ENCODE peak calls at places on chromosomes 4 and X, in four cellular contexts. One of them, this sample, is unnamed.
A peak's percentile ranks its signal among the peaks of the same experiment; 100 is the strongest.

GRCh38 chr4:133960975-133961374 is 240.6 kb downstream of the PABPC4L start:
- DNase-seq in naive thymus-derived CD4-positive, alpha-beta T cell: no peak
- DNase-seq in KBM-7: no peak
- DNase-seq in ureter: no peak
- DNase-seq in this sample: no peak

GRCh38 chr4:95580226-95580625 is 31.5 kb upstream of the UNC5C start:
- DNase-seq in naive thymus-derived CD4-positive, alpha-beta T cell: no peak
- DNase-seq in KBM-7: no peak
- DNase-seq in ureter: no peak
- DNase-seq in this sample: no peak

GRCh38 chr4:84167579-84167978 is 331.5 kb downstream of the NKX6-1 start:
- DNase-seq in naive thymus-derived CD4-positive, alpha-beta T cell: no peak
- DNase-seq in KBM-7: no peak
- DNase-seq in ureter: no peak
- DNase-seq in this sample: no peak

GRCh38 chrX:41808042-41808441 is 84.1 kb downstream of the GPR82 start:
- DNase-seq in naive thymus-derived CD4-positive, alpha-beta T cell: no peak
- DNase-seq in KBM-7: no peak
- DNase-seq in ureter: no peak
- DNase-seq in this sample: no peak

GRCh38 chr4:179671609-179672008 is 2229.4 kb upstream of the AGA start:
- DNase-seq in naive thymus-derived CD4-positive, alpha-beta T cell: no peak
- DNase-seq in KBM-7: no peak
- DNase-seq in ureter: no peak
- DNase-seq in this sample: no peak

GRCh38 chr4:86670739-86671138 is 76.6 kb downstream of the PTPN13 start:
- DNase-seq in naive thymus-derived CD4-positive, alpha-beta T cell: no peak
- DNase-seq in KBM-7: no peak
- DNase-seq in ureter: no peak
- DNase-seq in this sample: no peak

GRCh38 chr4:12852338-12853307 is 631.5 kb downstream of the RAB28 start:
- DNase-seq in naive thymus-derived CD4-positive, alpha-beta T cell: no peak
- DNase-seq in KBM-7: peak; percentile 53
- DNase-seq in ureter: no peak
- DNase-seq in this sample: peak; percentile 59

GRCh38 chr4:158775091-158775651 is 6.3 kb downstream of the FNIP2 start:
- DNase-seq in naive thymus-derived CD4-positive, alpha-beta T cell: no peak
- DNase-seq in KBM-7: no peak
- DNase-seq in ureter: no peak
- DNase-seq in this sample: peak; percentile 81

GRCh38 chr4:99808260-99808857 is 8.3 kb upstream of the DAPP1 start:
- DNase-seq in naive thymus-derived CD4-positive, alpha-beta T cell: peak; percentile 62
- DNase-seq in KBM-7: peak; percentile 83
- DNase-seq in ureter: peak; percentile 69
- DNase-seq in this sample: no peak

GRCh38 chrX:134244043-134244442 is 7.1 kb downstream of the CCDC160 start:
- DNase-seq in naive thymus-derived CD4-positive, alpha-beta T cell: no peak
- DNase-seq in KBM-7: no peak
- DNase-seq in ureter: no peak
- DNase-seq in this sample: no peak

GRCh38 chrX:103446665-103447302 is 70.4 kb downstream of the BEX3 start:
- DNase-seq in naive thymus-derived CD4-positive, alpha-beta T cell: no peak
- DNase-seq in KBM-7: no peak
- DNase-seq in ureter: no peak
- DNase-seq in this sample: no peak

GRCh38 chr4:36394352-36394903 is 113.0 kb downstream of the DTHD1 start:
- DNase-seq in naive thymus-derived CD4-positive, alpha-beta T cell: peak; percentile 70
- DNase-seq in KBM-7: no peak
- DNase-seq in ureter: no peak
- DNase-seq in this sample: no peak

GRCh38 chrX:75155830-75156525 is at the start of gene ABCB7:
- DNase-seq in naive thymus-derived CD4-positive, alpha-beta T cell: peak; percentile 60
- DNase-seq in KBM-7: peak; percentile 88
- DNase-seq in ureter: peak; percentile 59
- DNase-seq in this sample: peak; percentile 70

GRCh38 chrX:87409113-87409841 is 108.3 kb upstream of the KLHL4 start:
- DNase-seq in naive thymus-derived CD4-positive, alpha-beta T cell: no peak
- DNase-seq in KBM-7: peak; percentile 39
- DNase-seq in ureter: peak; percentile 61
- DNase-seq in this sample: no peak

GRCh38 chr4:110850461-110851447 is 227.9 kb upstream of the PITX2 start:
- DNase-seq in naive thymus-derived CD4-positive, alpha-beta T cell: no peak
- DNase-seq in KBM-7: no peak
- DNase-seq in ureter: no peak
- DNase-seq in this sample: no peak

GRCh38 chr4:134777626-134778025 is 576.0 kb upstream of the PABPC4L start:
- DNase-seq in naive thymus-derived CD4-positive, alpha-beta T cell: no peak
- DNase-seq in KBM-7: no peak
- DNase-seq in ureter: no peak
- DNase-seq in this sample: no peak

GRCh38 chr4:1217366-1217765 is 31.6 kb downstream of the CTBP1 start:
- DNase-seq in naive thymus-derived CD4-positive, alpha-beta T cell: no peak
- DNase-seq in KBM-7: no peak
- DNase-seq in ureter: no peak
- DNase-seq in this sample: no peak

GRCh38 chrX:153487590-153488071 is 7.1 kb upstream of the BGN start:
- DNase-seq in naive thymus-derived CD4-positive, alpha-beta T cell: no peak
- DNase-seq in KBM-7: no peak
- DNase-seq in ureter: no peak
- DNase-seq in this sample: no peak

GRCh38 chr4:52081216-52081615 is 30.1 kb downstream of the SPATA18 start:
- DNase-seq in naive thymus-derived CD4-positive, alpha-beta T cell: no peak
- DNase-seq in KBM-7: no peak
- DNase-seq in ureter: no peak
- DNase-seq in this sample: no peak

GRCh38 chr4:82780398-82781231 is 18.0 kb downstream of the SCD5 start:
- DNase-seq in naive thymus-derived CD4-positive, alpha-beta T cell: no peak
- DNase-seq in KBM-7: peak; percentile 92
- DNase-seq in ureter: peak; percentile 79
- DNase-seq in this sample: peak; percentile 79

GRCh38 chrX:136147966-136148365 is 633 bp downstream of the FHL1 start:
- DNase-seq in naive thymus-derived CD4-positive, alpha-beta T cell: no peak
- DNase-seq in KBM-7: no peak
- DNase-seq in ureter: no peak
- DNase-seq in this sample: no peak

GRCh38 chr4:121764303-121764701 is 662 bp downstream of the SMIM43 start:
- DNase-seq in naive thymus-derived CD4-positive, alpha-beta T cell: no peak
- DNase-seq in KBM-7: no peak
- DNase-seq in ureter: no peak
- DNase-seq in this sample: no peak

GRCh38 chr4:93994175-93994994 is 165.8 kb downstream of the ATOH1 start:
- DNase-seq in naive thymus-derived CD4-positive, alpha-beta T cell: no peak
- DNase-seq in KBM-7: no peak
- DNase-seq in ureter: no peak
- DNase-seq in this sample: no peak

GRCh38 chrX:21873063-21873785 is 17.4 kb downstream of the YY2 start:
- DNase-seq in naive thymus-derived CD4-positive, alpha-beta T cell: no peak
- DNase-seq in KBM-7: no peak
- DNase-seq in ureter: no peak
- DNase-seq in this sample: no peak

GRCh38 chrX:9055354-9055753 is 21.4 kb upstream of the FAM9B start:
- DNase-seq in naive thymus-derived CD4-positive, alpha-beta T cell: no peak
- DNase-seq in KBM-7: peak; percentile 55
- DNase-seq in ureter: no peak
- DNase-seq in this sample: no peak

This sample was measured in midbrain.